ENCODE peak calls at places on chromosome 17, in five cellular contexts. One of them, this sample, is unnamed.

GRCh38 chr17:64641499-64641898 is 20.6 kb downstream of the SMURF2 start:
- DNase-seq in tibial nerve: no peak
- DNase-seq in body of pancreas: peak; percentile 60
- DNase-seq in uterus: no peak
- DNase-seq in heart left ventricle: no peak
- DNase-seq in this sample: peak; percentile 57

GRCh38 chr17:40598928-40599627 is 33.8 kb upstream of the CCR7 start:
- DNase-seq in heart left ventricle: no peak
- DNase-seq in uterus: peak; percentile 58
- DNase-seq in tibial nerve: peak; percentile 59
- DNase-seq in body of pancreas: no peak
- DNase-seq in this sample: no peak

GRCh38 chr17:63275318-63275967 is 170.7 kb downstream of the CYB561 start:
- DNase-seq in body of pancreas: peak; percentile 20
- DNase-seq in uterus: no peak
- DNase-seq in tibial nerve: no peak
- DNase-seq in heart left ventricle: no peak
- DNase-seq in this sample: peak; percentile 38

GRCh38 chr17:82202981-82203380 is 9.7 kb downstream of the CCDC57 start:
- DNase-seq in tibial nerve: no peak
- DNase-seq in heart left ventricle: no peak
- DNase-seq in body of pancreas: no peak
- DNase-seq in uterus: no peak
- DNase-seq in this sample: no peak

GRCh38 chr17:27980035-27980434 is 62.4 kb upstream of the NLK start:
- DNase-seq in tibial nerve: no peak
- DNase-seq in heart left ventricle: no peak
- DNase-seq in uterus: peak; percentile 40
- DNase-seq in body of pancreas: no peak
- DNase-seq in this sample: peak; percentile 51

GRCh38 chr17:79985361-79985760 is 50.3 kb downstream of the TBC1D16 start:
- DNase-seq in body of pancreas: no peak
- DNase-seq in uterus: peak; percentile 10
- DNase-seq in heart left ventricle: no peak
- DNase-seq in tibial nerve: no peak
- DNase-seq in this sample: no peak

GRCh38 chr17:74212262-74212912 is 984 bp upstream of the TTYH2 start:
- DNase-seq in heart left ventricle: no peak
- DNase-seq in tibial nerve: no peak
- DNase-seq in uterus: no peak
- DNase-seq in body of pancreas: peak; percentile 25
- DNase-seq in this sample: no peak

GRCh38 chr17:35079547-35079946 is 16.0 kb upstream of the RFFL start:
- DNase-seq in tibial nerve: no peak
- DNase-seq in body of pancreas: no peak
- DNase-seq in heart left ventricle: no peak
- DNase-seq in uterus: no peak
- DNase-seq in this sample: no peak

GRCh38 chr17:15000661-15001060 is 264.5 kb downstream of the PMP22 start:
- DNase-seq in uterus: no peak
- DNase-seq in heart left ventricle: no peak
- DNase-seq in tibial nerve: no peak
- DNase-seq in body of pancreas: no peak
- DNase-seq in this sample: no peak

GRCh38 chr17:47987240-47987835 is 16.4 kb downstream of the CDK5RAP3 start:
- DNase-seq in tibial nerve: no peak
- DNase-seq in uterus: no peak
- DNase-seq in body of pancreas: no peak
- DNase-seq in heart left ventricle: no peak
- DNase-seq in this sample: peak; percentile 54

GRCh38 chr17:39239640-39240314 is 14.0 kb upstream of the STAC2 start:
- DNase-seq in body of pancreas: peak; percentile 62
- DNase-seq in tibial nerve: no peak
- DNase-seq in heart left ventricle: peak; percentile 64
- DNase-seq in uterus: no peak
- DNase-seq in this sample: no peak

GRCh38 chr17:15456972-15457722 is 10.3 kb downstream of the CDRT4 start:
- DNase-seq in body of pancreas: peak; percentile 47
- DNase-seq in tibial nerve: peak; percentile 78
- DNase-seq in heart left ventricle: peak; percentile 71
- DNase-seq in uterus: peak; percentile 77
- DNase-seq in this sample: no peak

GRCh38 chr17:41863074-41863843 is 2.0 kb downstream of the KLHL11 start:
- DNase-seq in uterus: no peak
- DNase-seq in heart left ventricle: no peak
- DNase-seq in body of pancreas: no peak
- DNase-seq in tibial nerve: no peak
- DNase-seq in this sample: no peak

GRCh38 chr17:73643012-73643845 is 1.0 kb downstream of the SDK2 start:
- DNase-seq in uterus: no peak
- DNase-seq in heart left ventricle: no peak
- DNase-seq in body of pancreas: no peak
- DNase-seq in tibial nerve: no peak
- DNase-seq in this sample: no peak

GRCh38 chr17:74646231-74646630 is 22.7 kb upstream of the CD300E start:
- DNase-seq in body of pancreas: no peak
- DNase-seq in tibial nerve: no peak
- DNase-seq in heart left ventricle: no peak
- DNase-seq in uterus: no peak
- DNase-seq in this sample: peak; percentile 30

GRCh38 chr17:76000755-76001521 is at the start of gene CDK3:
- DNase-seq in tibial nerve: no peak
- DNase-seq in uterus: no peak
- DNase-seq in body of pancreas: peak; percentile 49
- DNase-seq in heart left ventricle: peak; percentile 61
- DNase-seq in this sample: no peak

GRCh38 chr17:9299695-9300094 is 275.9 kb downstream of the STX8 start:
- DNase-seq in body of pancreas: no peak
- DNase-seq in heart left ventricle: no peak
- DNase-seq in uterus: no peak
- DNase-seq in tibial nerve: no peak
- DNase-seq in this sample: no peak

GRCh38 chr17:9298135-9298534 is 276.8 kb downstream of the NTN1 start:
- DNase-seq in heart left ventricle: no peak
- DNase-seq in uterus: no peak
- DNase-seq in tibial nerve: no peak
- DNase-seq in body of pancreas: no peak
- DNase-seq in this sample: no peak

GRCh38 chr17:9294661-9295210 is 273.4 kb downstream of the NTN1 start:
- DNase-seq in uterus: no peak
- DNase-seq in tibial nerve: no peak
- DNase-seq in heart left ventricle: no peak
- DNase-seq in body of pancreas: no peak
- DNase-seq in this sample: no peak

DNA sequence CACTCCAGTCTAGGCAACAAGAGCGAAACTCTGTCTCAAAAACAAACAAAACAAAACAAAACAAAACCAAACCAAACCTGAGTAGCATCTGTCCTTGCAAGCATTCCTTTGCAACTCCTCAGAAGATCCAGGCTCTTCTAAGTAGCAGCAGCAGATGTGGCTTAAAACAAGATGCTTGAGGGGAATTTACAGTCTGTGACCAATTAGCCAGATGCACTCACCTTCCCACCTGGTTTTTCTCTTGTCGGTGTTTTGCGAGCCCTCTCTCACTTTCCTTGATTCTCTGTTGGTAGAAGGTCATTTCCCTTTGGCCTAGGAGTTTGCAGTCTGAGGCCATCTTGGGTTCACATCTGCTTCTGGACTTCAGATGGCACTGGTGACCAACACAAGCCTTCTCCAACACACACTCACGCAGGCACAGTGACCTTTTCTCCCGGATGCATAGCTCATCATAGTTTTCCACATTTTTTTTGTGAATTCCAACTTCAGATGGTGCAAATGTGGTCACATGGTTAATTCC is 276.8 kb downstream of the STX8 start:
- DNase-seq in uterus: no peak
- DNase-seq in tibial nerve: no peak
- DNase-seq in heart left ventricle: no peak
- DNase-seq in body of pancreas: no peak
- DNase-seq in this sample: no peak
- TF ChIP-seq POLR2A in uterus: no peak
- TF ChIP-seq POLR2A in tibial nerve: no peak
- TF ChIP-seq POLR2A in heart left ventricle: no peak
- TF ChIP-seq POLR2A in body of pancreas: no peak
- TF ChIP-seq POLR2A in this sample: no peak

GRCh38 chr17:44110011-44110686 is 13.3 kb downstream of the HDAC5 start:
- DNase-seq in tibial nerve: no peak
- DNase-seq in heart left ventricle: no peak
- DNase-seq in body of pancreas: no peak
- DNase-seq in uterus: no peak
- DNase-seq in this sample: no peak

GRCh38 chr17:44111777-44112176 is 11.7 kb downstream of the HDAC5 start:
- DNase-seq in heart left ventricle: no peak
- DNase-seq in uterus: no peak
- DNase-seq in tibial nerve: no peak
- DNase-seq in body of pancreas: no peak
- DNase-seq in this sample: no peak

GRCh38 chr17:44109312-44109630 is 14.2 kb downstream of the HDAC5 start:
- DNase-seq in uterus: no peak
- DNase-seq in body of pancreas: no peak
- DNase-seq in heart left ventricle: no peak
- DNase-seq in tibial nerve: no peak
- DNase-seq in this sample: no peak

GRCh38 chr17:44112284-44113280 is 10.9 kb downstream of the HDAC5 start:
- DNase-seq in body of pancreas: peak; percentile 54
- DNase-seq in heart left ventricle: peak; percentile 82
- DNase-seq in tibial nerve: no peak
- DNase-seq in uterus: no peak
- DNase-seq in this sample: no peak

DNA sequence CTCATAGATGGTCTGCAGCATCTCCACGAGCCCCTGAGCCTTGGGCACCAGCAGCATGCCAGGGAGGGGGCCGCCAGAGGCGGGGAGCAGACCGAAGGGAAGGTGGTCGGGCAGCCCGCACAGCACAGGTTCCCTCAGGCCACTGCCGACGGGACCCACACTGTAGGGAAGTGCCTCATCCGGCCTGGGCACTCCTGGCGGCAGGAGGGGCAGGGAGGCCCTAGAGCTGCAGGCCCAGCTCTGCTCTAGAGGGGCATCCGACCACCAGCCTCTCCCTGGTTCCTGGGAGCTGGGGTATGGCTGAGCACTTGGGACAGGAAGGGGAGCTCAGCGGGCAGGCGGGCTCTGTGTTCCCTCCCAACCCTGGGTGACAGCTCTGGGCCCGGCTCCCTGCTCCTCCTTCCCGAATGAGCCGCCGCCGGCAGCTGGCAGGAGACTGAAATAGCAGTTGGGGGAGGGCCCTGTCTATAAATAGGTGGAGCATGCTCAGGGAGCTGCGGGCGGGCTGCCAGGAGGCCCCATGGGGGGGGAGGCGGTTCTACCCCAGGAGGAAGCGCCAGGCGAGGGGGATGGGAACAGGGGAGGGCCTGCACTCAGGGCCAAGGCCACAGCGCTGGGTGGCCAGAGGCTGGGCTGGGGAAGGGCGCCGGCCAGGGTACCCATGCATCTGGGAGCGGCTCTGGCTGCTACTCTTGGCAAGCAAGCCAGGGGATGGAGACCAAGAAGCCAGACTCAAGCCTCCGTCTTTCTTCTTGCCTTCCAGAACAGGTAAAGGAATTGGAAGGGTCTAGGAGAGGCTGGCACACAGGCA is 12.4 kb downstream of the HDAC5 start:
- DNase-seq in tibial nerve: peak; percentile 97
- DNase-seq in body of pancreas: peak; percentile 97
- DNase-seq in uterus: peak; percentile 98
- DNase-seq in heart left ventricle: peak; percentile 100
- DNase-seq in this sample: peak; percentile 80
- TF ChIP-seq POLR2A in tibial nerve: peak; percentile 19
- TF ChIP-seq POLR2A in body of pancreas: peak; percentile 58
- TF ChIP-seq POLR2A in uterus: peak; percentile 36
- TF ChIP-seq POLR2A in heart left ventricle: peak; percentile 75
- TF ChIP-seq POLR2A in this sample: peak; percentile 95

DNA sequence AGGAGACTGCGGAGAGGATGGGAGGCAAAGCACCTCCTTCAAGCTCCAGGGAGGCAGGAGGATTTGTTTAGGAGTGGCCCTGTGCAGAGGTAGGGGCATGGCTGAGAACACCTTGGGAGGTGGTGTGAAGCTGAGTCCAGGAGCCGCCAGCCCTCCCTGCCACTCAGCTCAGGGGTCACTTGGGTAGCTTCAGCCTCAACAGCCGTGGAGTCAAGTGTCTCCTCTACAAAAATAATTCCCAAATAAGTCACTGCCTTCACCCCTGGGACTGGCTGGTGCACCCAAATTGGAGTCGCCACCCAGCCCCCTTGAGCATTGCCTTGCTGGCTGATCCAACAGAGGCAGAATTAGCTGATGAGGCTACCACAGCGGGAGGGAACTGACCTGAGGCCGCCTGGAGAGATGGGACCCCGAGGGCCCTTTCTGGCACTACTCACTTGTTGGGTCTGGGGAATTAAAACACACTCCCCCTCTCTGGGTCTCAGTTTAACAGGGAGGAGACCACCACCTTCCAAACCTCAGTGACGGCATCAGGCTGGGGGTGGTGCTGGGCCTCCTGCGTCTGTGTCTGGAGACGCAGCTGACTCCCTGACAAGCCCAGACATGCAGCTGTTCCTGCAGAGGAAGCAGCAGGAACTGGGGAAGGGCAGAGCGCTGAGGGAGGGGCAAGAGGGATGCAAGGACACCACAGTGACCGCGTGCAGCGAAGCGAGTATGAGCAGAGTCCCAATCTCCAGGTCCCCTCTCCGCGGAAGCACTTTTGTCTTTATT is 87.9 kb upstream of the TOB1 start:
- DNase-seq in heart left ventricle: peak; percentile 74
- DNase-seq in uterus: no peak
- DNase-seq in body of pancreas: peak; percentile 50
- DNase-seq in tibial nerve: no peak
- DNase-seq in this sample: no peak
- TF ChIP-seq POLR2A in heart left ventricle: no peak
- TF ChIP-seq POLR2A in uterus: no peak
- TF ChIP-seq POLR2A in body of pancreas: no peak
- TF ChIP-seq POLR2A in tibial nerve: no peak
- TF ChIP-seq POLR2A in this sample: no peak

DNA sequence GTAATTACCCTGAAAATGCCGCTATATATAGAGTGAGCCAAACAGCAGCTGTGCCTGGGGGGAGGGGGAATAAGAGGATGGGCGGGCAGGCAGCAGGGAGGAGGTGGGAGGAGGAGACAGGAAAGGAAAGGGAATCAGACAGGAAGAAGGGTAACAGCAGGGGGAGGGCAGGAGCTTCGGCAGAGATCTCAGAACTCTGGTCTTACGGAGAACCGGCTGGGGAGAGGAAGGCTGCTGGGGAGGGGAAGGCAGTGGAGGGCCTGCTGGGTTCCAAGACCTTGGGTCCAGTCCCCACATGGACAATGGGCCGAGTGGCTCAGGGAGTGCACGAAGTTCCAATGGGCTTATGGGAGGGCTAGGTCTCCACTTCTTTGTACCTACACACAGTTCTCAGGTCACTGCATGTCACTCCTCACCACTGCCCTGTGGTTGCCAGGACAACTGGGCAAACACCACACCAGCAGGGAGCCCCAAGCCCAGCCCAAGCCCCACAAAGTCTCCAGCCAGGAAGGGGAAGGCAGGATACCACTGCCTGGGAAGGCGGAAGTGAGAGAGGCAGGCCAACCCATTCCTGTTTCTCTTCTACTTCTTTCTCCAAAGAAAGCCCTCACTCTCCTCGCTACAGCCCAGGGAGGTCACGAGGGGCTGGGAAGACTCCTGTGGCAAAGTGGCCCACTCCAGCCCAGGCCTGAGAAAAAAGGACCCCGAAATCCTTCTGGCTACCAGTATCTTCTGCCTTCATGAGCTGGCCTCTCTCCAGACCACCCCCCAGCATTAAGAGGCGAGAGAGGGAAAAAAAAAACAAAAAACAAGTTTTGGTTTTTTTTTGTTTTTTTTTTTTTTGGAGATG is 25.3 kb downstream of the G6PC3 start:
- DNase-seq in body of pancreas: peak; percentile 52
- DNase-seq in tibial nerve: peak; percentile 51
- DNase-seq in uterus: peak; percentile 76
- DNase-seq in heart left ventricle: peak; percentile 77
- DNase-seq in this sample: peak; percentile 88
- TF ChIP-seq POLR2A in body of pancreas: peak; percentile 28
- TF ChIP-seq POLR2A in tibial nerve: no peak
- TF ChIP-seq POLR2A in uterus: no peak
- TF ChIP-seq POLR2A in heart left ventricle: no peak
- TF ChIP-seq POLR2A in this sample: peak; percentile 50